ENCODE peak calls at places on chromosomes 5 and 9, in six cellular contexts. One of them, this sample, is unnamed.

GRCh38 chr9:131503626-131504465 is 1.1 kb downstream of the POMT1 start:
- DNase-seq in AG20443: peak
- DNase-seq in spleen: no peak
- DNase-seq in osteocyte: no peak
- DNase-seq in globus pallidus: no peak
- DNase-seq in AML-193: peak
- DNase-seq in this sample: no peak

GRCh38 chr5:138601444-138601843 is 26.2 kb upstream of the HSPA9 start:
- DNase-seq in spleen: no peak
- DNase-seq in AG20443: peak
- DNase-seq in globus pallidus: no peak
- DNase-seq in AML-193: no peak
- DNase-seq in osteocyte: no peak
- DNase-seq in this sample: no peak

GRCh38 chr5:31209341-31209740 is 15.9 kb downstream of the CDH6 start:
- DNase-seq in osteocyte: no peak
- DNase-seq in spleen: no peak
- DNase-seq in AG20443: no peak
- DNase-seq in AML-193: no peak
- DNase-seq in globus pallidus: no peak
- DNase-seq in this sample: no peak

GRCh38 chr5:159184858-159185381 is 24.4 kb downstream of the RNF145 start:
- DNase-seq in AG20443: peak
- DNase-seq in AML-193: no peak
- DNase-seq in globus pallidus: no peak
- DNase-seq in spleen: no peak
- DNase-seq in osteocyte: no peak
- DNase-seq in this sample: no peak

GRCh38 chr5:170861855-170862766 is at the start of gene RANBP17:
- DNase-seq in globus pallidus: no peak
- DNase-seq in AG20443: peak
- DNase-seq in spleen: peak
- DNase-seq in osteocyte: peak
- DNase-seq in AML-193: no peak
- DNase-seq in this sample: no peak

GRCh38 chr5:124377386-124377785 is 369.1 kb downstream of the ZNF608 start:
- DNase-seq in globus pallidus: no peak
- DNase-seq in AML-193: no peak
- DNase-seq in spleen: no peak
- DNase-seq in osteocyte: no peak
- DNase-seq in AG20443: no peak
- DNase-seq in this sample: no peak

GRCh38 chr5:132096904-132097303 is 23.3 kb downstream of the CSF2 start:
- DNase-seq in AG20443: no peak
- DNase-seq in AML-193: no peak
- DNase-seq in osteocyte: no peak
- DNase-seq in globus pallidus: no peak
- DNase-seq in spleen: no peak
- DNase-seq in this sample: no peak

GRCh38 chr5:178145965-178146820 is 7.5 kb downstream of the NHP2 start:
- DNase-seq in osteocyte: no peak
- DNase-seq in globus pallidus: no peak
- DNase-seq in AML-193: peak
- DNase-seq in AG20443: peak
- DNase-seq in spleen: peak
- DNase-seq in this sample: peak

GRCh38 chr5:92838253-92838652 is 742.8 kb downstream of the NR2F1-AS1 start:
- DNase-seq in spleen: no peak
- DNase-seq in AML-193: no peak
- DNase-seq in globus pallidus: no peak
- DNase-seq in AG20443: no peak
- DNase-seq in osteocyte: no peak
- DNase-seq in this sample: no peak

GRCh38 chr9:94681508-94681907 is 42.2 kb upstream of the FBP1 start:
- DNase-seq in AG20443: peak
- DNase-seq in globus pallidus: peak
- DNase-seq in spleen: peak
- DNase-seq in AML-193: peak
- DNase-seq in osteocyte: peak
- DNase-seq in this sample: peak

GRCh38 chr9:126032135-126032534 is 285.0 kb downstream of the PBX3 start:
- DNase-seq in osteocyte: no peak
- DNase-seq in globus pallidus: no peak
- DNase-seq in AG20443: no peak
- DNase-seq in AML-193: no peak
- DNase-seq in spleen: no peak
- DNase-seq in this sample: no peak

GRCh38 chr5:122485226-122485625 is 173.2 kb downstream of the SNCAIP start:
- DNase-seq in osteocyte: no peak
- DNase-seq in AG20443: no peak
- DNase-seq in globus pallidus: no peak
- DNase-seq in AML-193: no peak
- DNase-seq in spleen: no peak
- DNase-seq in this sample: no peak

GRCh38 chr5:8683528-8683927 is 814.6 kb downstream of the MTRR start:
- DNase-seq in AG20443: no peak
- DNase-seq in AML-193: no peak
- DNase-seq in globus pallidus: no peak
- DNase-seq in spleen: no peak
- DNase-seq in osteocyte: no peak
- DNase-seq in this sample: no peak

This sample was measured in OCI-LY7.